ENCODE peak calls at places on chromosomes 3 and 15, in seven cellular contexts. W is sigmoid colon; J is naive thymus-derived CD4-positive, alpha-beta T cell; H is PC-9; B is mammary epithelial cell; L is heart left ventricle; F is heart right ventricle. S is an unnamed sample. For H3K27me3, the result is how much of the 10 kb centered on the place peaks cover.

GRCh38 chr3:37993811-37994638 is 3.4 kb downstream of the VILL start:
- DNase-seq in W (peak), J (peak), H (no peak), B (no peak), L (peak), F (peak), S (peak)

GRCh38 chr3:48926425-48927392 is 8.1 kb downstream of the ARIH2 start:
- DNase-seq in W (no peak), J (no peak), H (peak), B (peak), L (no peak), F (no peak), S (no peak)

GRCh38 chr3:115100172-115100571 is 46.9 kb downstream of the ZBTB20 start:
- DNase-seq in W (no peak), J (no peak), H (no peak), B (peak), L (no peak), F (no peak), S (no peak)

GRCh38 chr3:127457094-127457475 is 133.4 kb downstream of the TPRA1 start:
- DNase-seq in W (peak), J (no peak), H (no peak), B (peak), L (no peak), F (peak), S (peak)

GRCh38 chr3:100463002-100463401 is 29.4 kb upstream of the TMEM45A start:
- DNase-seq in W (no peak), J (no peak), H (peak), B (peak), L (no peak), F (no peak), S (no peak)

GRCh38 chr3:39941941-39942340 is 132.5 kb downstream of the MYRIP start:
- DNase-seq in W (no peak), J (no peak), H (no peak), B (no peak), L (no peak), F (no peak), S (no peak)

GRCh38 chr3:154818676-154819255 is 261.4 kb upstream of the MME start:
- DNase-seq in W (no peak), J (no peak), H (no peak), B (no peak), L (no peak), F (no peak), S (no peak)

GRCh38 chr3:108130705-108131104 is 39.9 kb upstream of the CD47 start:
- DNase-seq in W (no peak), J (no peak), H (peak), B (peak), L (no peak), F (no peak), S (no peak)

GRCh38 chr3:136932518-136932917 is 25.3 kb upstream of the IL20RB start:
- DNase-seq in W (no peak), J (no peak), H (no peak), B (peak), L (no peak), F (no peak), S (no peak)

GRCh38 chr3:42493126-42493797 is 9.2 kb upstream of the VIPR1 start:
- DNase-seq in W (peak), J (no peak), H (no peak), B (no peak), L (no peak), F (no peak), S (no peak)

GRCh38 chr3:159418571-159419526 is 569.8 kb upstream of the IL12A start:
- DNase-seq in W (no peak), J (no peak), H (peak), B (peak), L (no peak), F (no peak), S (no peak)

GRCh38 chr3:66376568-66376967 is 124.3 kb downstream of the LRIG1 start:
- DNase-seq in W (no peak), J (no peak), H (no peak), B (peak), L (no peak), F (no peak), S (no peak)

GRCh38 chr15:45468294-45468693 is 54.3 kb downstream of the SLC30A4 start:
- DNase-seq in W (no peak), J (no peak), H (no peak), B (no peak), L (no peak), F (no peak), S (no peak)

GRCh38 chr15:60933914-60934885 is 294.9 kb downstream of the RORA start:
- DNase-seq in W (no peak), J (no peak), H (no peak), B (peak), L (no peak), F (no peak), S (no peak)

GRCh38 chr15:88649286-88649733 is 10.5 kb downstream of the ISG20 start:
- DNase-seq in W (peak), J (no peak), H (no peak), B (peak), L (peak), F (peak), S (no peak)

GRCh38 chr15:91491131-91491950 is 362.2 kb upstream of the SLCO3A1 start:
- DNase-seq in W (no peak), J (no peak), H (no peak), B (peak), L (no peak), F (no peak), S (no peak)

GRCh38 chr15:26970712-26971210 is at the start of gene GABRG3:
- DNase-seq in W (no peak), J (no peak), H (no peak), B (no peak), L (no peak), F (no peak), S (no peak)

GRCh38 chr15:83210619-83211018 is 3.0 kb upstream of the HDGFL3 start:
- DNase-seq in W (no peak), J (no peak), H (peak), B (peak), L (no peak), F (no peak), S (no peak)

GRCh38 chr15:84033793-84034553 is 201.6 kb upstream of the GOLGA6L4 start:
- DNase-seq in W (no peak), J (no peak), H (no peak), B (peak), L (no peak), F (no peak), S (no peak)

GRCh38 chr3:64824281-64824980 is 136.6 kb upstream of the ADAMTS9 start:
- DNase-seq in W (no peak), J (no peak), H (no peak), B (no peak), L (no peak), F (no peak), S (no peak)

GRCh38 chr3:18445421-18446066 is 20.4 kb upstream of the SATB1 start:
- DNase-seq in W (peak), J (no peak), H (no peak), B (no peak), L (peak), F (no peak), S (no peak)

GRCh38 chr3:195098741-195099525 is 172.0 kb downstream of the XXYLT1 start:
- DNase-seq in W (no peak), J (no peak), H (no peak), B (no peak), L (peak), F (peak), S (peak)

GRCh38 chr15:60620707-60621106 is 141.8 kb upstream of the ICE2 start:
- DNase-seq in W (peak), J (no peak), H (no peak), B (no peak), L (no peak), F (no peak), S (peak)

GRCh38 chr3:13621381-13622221 is 72.7 kb downstream of the FBLN2 start:
- DNase-seq in W (no peak), J (peak), H (no peak), B (no peak), L (peak), F (no peak), S (no peak)

GRCh38 chr15:82021021-82021420 is 24.8 kb downstream of the MEX3B start:
- DNase-seq in W (no peak), J (no peak), H (no peak), B (peak), L (no peak), F (no peak), S (no peak)

GRCh38 chr3:123695152-123695551 is 110.3 kb upstream of the HACD2 start:
- DNase-seq in W (no peak), J (no peak), H (no peak), B (no peak), L (no peak), F (no peak), S (no peak)

GRCh38 chr3:55654123-55654787 is 167.1 kb upstream of the WNT5A start:
- DNase-seq in W (no peak), J (no peak), H (no peak), B (no peak), L (no peak), F (no peak), S (no peak)

GRCh38 chr3:139302801-139303113 is 41.1 kb upstream of the MRPS22 start:
- DNase-seq in W (no peak), J (no peak), H (no peak), B (no peak), L (no peak), F (no peak), S (no peak)

GRCh38 chr3:109702252-109702651 is 364.9 kb upstream of the DPPA4 start:
- DNase-seq in W (no peak), J (no peak), H (peak), B (peak), L (no peak), F (no peak), S (no peak)

GRCh38 chr3:15346516-15346915 is 14.1 kb upstream of the SH3BP5 start:
- DNase-seq in W (no peak), J (no peak), H (no peak), B (no peak), L (no peak), F (no peak), S (no peak)

GRCh38 chr15:74906193-74906449 is 530 bp downstream of the FAM219B start:
- DNase-seq in W (peak), J (no peak), H (no peak), B (no peak), L (no peak), F (peak), S (peak)

GRCh38 chr15:43382310-43382709 is 11.4 kb downstream of the TUBGCP4 start:
- DNase-seq in W (no peak), J (no peak), H (no peak), B (no peak), L (no peak), F (no peak), S (no peak)

GRCh38 chr15:37135225-37135624 is 34.9 kb upstream of the MEIS2 start:
- DNase-seq in W (no peak), J (no peak), H (no peak), B (peak), L (no peak), F (no peak), S (no peak)

GRCh38 chr3:61578667-61579367 is 17.4 kb downstream of the PTPRG start:
- DNase-seq in W (no peak), J (no peak), H (no peak), B (peak), L (no peak), F (no peak), S (no peak)

GRCh38 chr3:79306939-79307590 is 460.7 kb downstream of the ROBO1 start:
- DNase-seq in W (no peak), J (no peak), H (no peak), B (no peak), L (no peak), F (no peak), S (no peak)

GRCh38 chr15:99556010-99556409 is 9.8 kb upstream of the MEF2A start:
- DNase-seq in W (no peak), J (no peak), H (no peak), B (no peak), L (no peak), F (no peak), S (no peak)
- H3K27me3 ChIP-seq in W (under half), J (under half), H (under half), B (under half), L (under half), F (under half), S (under half)

GRCh38 chr3:58009749-58010535 is 1.7 kb downstream of the FLNB start:
- DNase-seq in W (peak), J (no peak), H (peak), B (peak), L (no peak), F (no peak), S (no peak)

GRCh38 chr3:58011580-58011979 is 3.4 kb downstream of the FLNB start:
- DNase-seq in W (no peak), J (no peak), H (peak), B (no peak), L (no peak), F (no peak), S (no peak)

GRCh38 chr3:58009026-58009748 is 965 bp downstream of the FLNB start:
- DNase-seq in W (peak), J (peak), H (no peak), B (no peak), L (peak), F (peak), S (peak)

GRCh38 chr3:58012302-58012701 is 4.1 kb downstream of the FLNB start:
- DNase-seq in W (no peak), J (no peak), H (no peak), B (no peak), L (no peak), F (no peak), S (no peak)

DNA sequence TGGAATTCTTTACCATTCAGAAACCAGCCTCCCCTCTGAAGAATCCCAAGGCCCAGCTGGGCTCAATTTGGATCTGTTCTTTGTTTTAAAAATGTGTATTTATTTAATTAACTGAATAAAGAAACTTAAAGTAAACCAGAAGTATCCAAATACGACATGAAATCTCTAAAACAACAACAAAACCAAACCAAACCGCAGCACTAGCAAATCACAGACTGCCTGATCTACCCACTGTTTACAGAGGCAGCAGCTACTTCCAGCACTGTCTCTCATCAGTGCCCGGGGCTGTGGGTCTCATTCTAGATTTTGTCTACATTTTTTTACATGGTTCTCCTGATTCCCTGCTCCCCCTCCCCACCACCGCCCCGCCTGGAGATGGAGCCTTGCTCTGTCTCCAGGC is 2.3 kb downstream of the FLNB start:
- DNase-seq in W (no peak), J (no peak), H (no peak), B (no peak), L (no peak), F (no peak), S (no peak)
- H3K4me3 ChIP-seq in W (peak), J (no peak), H (peak), B (peak), L (peak), F (peak), S (peak)

GRCh38 chr15:65180167-65180566 is 5.0 kb downstream of the CLPX start:
- DNase-seq in W (no peak), J (no peak), H (no peak), B (no peak), L (no peak), F (no peak), S (no peak)

GRCh38 chr15:65184944-65185717 is at the start of gene CLPX:
- DNase-seq in W (peak), J (peak), H (peak), B (peak), L (peak), F (peak), S (peak)

GRCh38 chr15:65182538-65182937 is 2.6 kb downstream of the CLPX start:
- DNase-seq in W (no peak), J (no peak), H (no peak), B (no peak), L (no peak), F (no peak), S (no peak)

GRCh38 chr15:65184305-65184943 is 718 bp downstream of the CLPX start:
- DNase-seq in W (peak), J (peak), H (peak), B (peak), L (peak), F (peak), S (peak)

DNA sequence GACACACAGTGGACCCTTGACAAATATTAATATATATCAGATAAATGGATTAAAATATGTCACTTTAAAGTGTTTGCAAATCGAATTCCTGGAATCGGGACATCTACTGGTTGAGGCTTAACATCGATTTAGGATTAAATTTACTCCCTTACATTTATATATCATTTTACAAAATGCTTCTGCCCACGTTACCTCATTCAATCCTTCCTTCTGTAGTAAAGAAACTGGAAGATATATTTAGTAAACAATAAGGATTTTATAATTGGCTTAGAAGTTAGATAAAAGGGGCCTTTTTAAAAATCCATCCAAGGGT is 1.3 kb downstream of the CLPX start:
- DNase-seq in W (no peak), J (no peak), H (no peak), B (no peak), L (no peak), F (no peak), S (no peak)
- H3K27ac ChIP-seq in W (peak), J (peak), H (peak), B (peak), L (peak), F (peak), S (no peak)

DNA sequence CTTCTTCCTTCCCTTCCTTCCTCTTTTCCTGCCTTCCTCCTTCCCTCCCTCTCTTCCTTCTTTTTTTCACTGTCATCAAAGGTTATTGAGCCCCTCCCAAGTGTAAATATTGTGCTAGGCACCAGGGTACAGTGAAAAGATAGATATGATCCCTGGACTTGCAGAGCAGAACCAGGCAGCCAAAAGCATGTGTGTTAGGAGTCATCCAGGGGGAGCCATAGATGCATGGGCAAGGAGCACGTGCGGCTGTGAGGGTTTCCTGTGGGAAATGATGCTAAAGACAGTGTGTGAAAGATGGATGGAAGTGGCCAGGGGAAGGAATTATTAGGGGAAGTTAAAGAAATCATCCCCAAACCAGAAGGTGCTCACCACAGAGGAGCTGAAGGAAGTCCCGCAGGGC is 65.2 kb downstream of the NR2F2 start:
- DNase-seq in W (no peak), J (no peak), H (no peak), B (no peak), L (no peak), F (no peak), S (no peak)
- H3K27me3 ChIP-seq in W (under half), J (under half), H (under half), B (under half), L (under half), F (under half), S (under half)

DNA sequence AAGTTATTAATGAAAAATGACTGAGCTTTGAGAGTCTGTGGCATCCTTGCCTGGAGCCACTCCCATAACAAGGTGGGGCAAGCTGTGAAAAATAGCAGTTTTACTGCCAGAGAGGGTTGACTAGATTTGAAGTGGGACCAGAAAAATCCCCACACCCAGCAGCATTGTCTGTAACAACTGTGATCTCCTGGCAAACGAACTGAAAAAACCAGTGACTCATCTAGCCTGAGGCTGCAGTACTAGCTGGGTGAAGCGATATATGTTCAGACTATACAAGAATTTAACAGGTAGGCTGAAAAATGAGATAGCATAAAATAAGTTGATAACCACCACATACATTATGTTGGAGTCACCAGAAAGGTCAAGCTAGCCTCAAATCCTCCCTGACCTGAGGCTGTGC is 64.0 kb downstream of the DPH6 start:
- DNase-seq in W (no peak), J (no peak), H (peak), B (peak), L (no peak), F (no peak), S (no peak)
- H3K4me3 ChIP-seq in W (no peak), J (no peak), H (no peak), B (no peak), L (no peak), F (no peak), S (no peak)

GRCh38 chr3:62990704-62991413 is 115.6 kb upstream of the CADPS start:
- DNase-seq in W (no peak), J (no peak), H (no peak), B (no peak), L (no peak), F (no peak), S (no peak)
- H3K27ac ChIP-seq in W (no peak), J (no peak), H (no peak), B (no peak), L (no peak), F (no peak), S (no peak)

GRCh38 chr15:72180771-72181324 is 16.7 kb downstream of the GRAMD2A start:
- DNase-seq in W (no peak), J (no peak), H (no peak), B (no peak), L (no peak), F (no peak), S (no peak)

GRCh38 chr15:72176155-72176554 is 21.4 kb downstream of the GRAMD2A start:
- DNase-seq in W (no peak), J (no peak), H (no peak), B (no peak), L (no peak), F (no peak), S (no peak)

GRCh38 chr15:72176743-72177142 is 20.8 kb downstream of the GRAMD2A start:
- DNase-seq in W (no peak), J (no peak), H (no peak), B (no peak), L (no peak), F (no peak), S (no peak)

GRCh38 chr15:72179950-72180581 is 17.5 kb downstream of the GRAMD2A start:
- DNase-seq in W (peak), J (no peak), H (no peak), B (no peak), L (no peak), F (no peak), S (peak)

DNA sequence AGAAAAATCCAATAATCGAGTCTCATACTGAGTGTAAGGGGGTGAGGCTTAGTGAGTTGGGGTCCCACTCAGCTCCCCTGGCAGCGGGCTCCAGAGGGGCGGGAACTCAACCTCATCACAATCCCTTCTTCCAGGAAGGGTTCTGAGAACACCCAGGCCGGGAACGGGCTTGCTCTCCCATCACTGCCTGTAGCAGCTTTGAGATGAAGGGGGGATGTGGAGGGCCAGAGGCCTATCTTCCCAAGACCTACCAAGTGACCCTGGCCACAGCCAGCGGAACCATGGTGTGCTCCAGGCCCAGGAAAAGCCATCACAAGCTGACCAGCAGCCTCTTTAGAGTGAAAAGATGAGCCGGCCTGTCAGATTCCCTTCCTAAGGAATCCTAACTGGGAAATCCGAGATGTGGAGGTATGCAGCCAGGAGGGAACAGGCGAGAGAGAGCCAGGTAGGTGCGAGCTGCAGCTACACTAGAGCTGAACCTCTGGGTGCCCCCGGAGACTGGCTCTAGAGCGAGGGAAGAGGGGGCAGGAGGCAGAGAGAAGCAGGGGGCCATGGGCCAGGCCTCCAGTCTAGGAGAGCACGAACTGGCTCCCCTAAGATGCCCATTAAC is 18.5 kb downstream of the GRAMD2A start:
- DNase-seq in W (no peak), J (no peak), H (no peak), B (no peak), L (no peak), F (no peak), S (peak)
- H3K27me3 ChIP-seq in W (under half), J (under half), H (under half), B (under half), L (under half), F (under half), S (under half)

S was measured in aorta.